ENCODE peak calls at places on chromosome 17, in eight cellular contexts. One of them, this sample, is unnamed.

GRCh38 chr17:71071837-71072236 is 902.5 kb downstream of the KCNJ2 start:
- DNase-seq in stimulated activated CD4-positive, alpha-beta T cell treated with anti-CD3 and anti-CD28 coated beads, Interleukin-1b, Interleukin-23, amount 100 ng/mL, for 1 hour: no peak
- DNase-seq in ecto neural progenitor cell: no peak
- DNase-seq in A172: peak
- DNase-seq in HEK293T: no peak
- DNase-seq in NCI-H1694: no peak
- DNase-seq in activated naive CD4-positive, alpha-beta T cell: no peak
- DNase-seq in SW480: peak
- DNase-seq in this sample: no peak

GRCh38 chr17:67241719-67242341 is 3.2 kb downstream of the HELZ start:
- DNase-seq in A172: no peak
- DNase-seq in activated naive CD4-positive, alpha-beta T cell: no peak
- DNase-seq in ecto neural progenitor cell: no peak
- DNase-seq in stimulated activated CD4-positive, alpha-beta T cell treated with anti-CD3 and anti-CD28 coated beads, Interleukin-1b, Interleukin-23, amount 100 ng/mL, for 1 hour: no peak
- DNase-seq in SW480: no peak
- DNase-seq in NCI-H1694: no peak
- DNase-seq in HEK293T: no peak
- DNase-seq in this sample: no peak

GRCh38 chr17:2370211-2370589 is 30.7 kb downstream of the MNT start:
- DNase-seq in stimulated activated CD4-positive, alpha-beta T cell treated with anti-CD3 and anti-CD28 coated beads, Interleukin-1b, Interleukin-23, amount 100 ng/mL, for 1 hour: no peak
- DNase-seq in A172: no peak
- DNase-seq in SW480: no peak
- DNase-seq in ecto neural progenitor cell: no peak
- DNase-seq in activated naive CD4-positive, alpha-beta T cell: no peak
- DNase-seq in NCI-H1694: no peak
- DNase-seq in HEK293T: no peak
- DNase-seq in this sample: no peak

GRCh38 chr17:39716073-39716818 is 14.1 kb downstream of the MIEN1 start:
- DNase-seq in activated naive CD4-positive, alpha-beta T cell: no peak
- DNase-seq in A172: no peak
- DNase-seq in ecto neural progenitor cell: no peak
- DNase-seq in stimulated activated CD4-positive, alpha-beta T cell treated with anti-CD3 and anti-CD28 coated beads, Interleukin-1b, Interleukin-23, amount 100 ng/mL, for 1 hour: no peak
- DNase-seq in HEK293T: no peak
- DNase-seq in NCI-H1694: no peak
- DNase-seq in SW480: no peak
- DNase-seq in this sample: no peak

GRCh38 chr17:18932360-18933055 is 19.5 kb upstream of the SLC5A10 start:
- DNase-seq in activated naive CD4-positive, alpha-beta T cell: no peak
- DNase-seq in stimulated activated CD4-positive, alpha-beta T cell treated with anti-CD3 and anti-CD28 coated beads, Interleukin-1b, Interleukin-23, amount 100 ng/mL, for 1 hour: no peak
- DNase-seq in SW480: no peak
- DNase-seq in NCI-H1694: no peak
- DNase-seq in HEK293T: no peak
- DNase-seq in A172: no peak
- DNase-seq in ecto neural progenitor cell: no peak
- DNase-seq in this sample: no peak

GRCh38 chr17:38867179-38867994 is 2.5 kb upstream of the LASP1 start:
- DNase-seq in SW480: no peak
- DNase-seq in stimulated activated CD4-positive, alpha-beta T cell treated with anti-CD3 and anti-CD28 coated beads, Interleukin-1b, Interleukin-23, amount 100 ng/mL, for 1 hour: peak
- DNase-seq in NCI-H1694: peak
- DNase-seq in HEK293T: no peak
- DNase-seq in ecto neural progenitor cell: peak
- DNase-seq in A172: peak
- DNase-seq in activated naive CD4-positive, alpha-beta T cell: peak
- DNase-seq in this sample: no peak

GRCh38 chr17:19641687-19642372 is 6.7 kb upstream of the ALDH3A2 start:
- DNase-seq in A172: peak
- DNase-seq in HEK293T: no peak
- DNase-seq in stimulated activated CD4-positive, alpha-beta T cell treated with anti-CD3 and anti-CD28 coated beads, Interleukin-1b, Interleukin-23, amount 100 ng/mL, for 1 hour: no peak
- DNase-seq in ecto neural progenitor cell: no peak
- DNase-seq in SW480: no peak
- DNase-seq in activated naive CD4-positive, alpha-beta T cell: no peak
- DNase-seq in NCI-H1694: no peak
- DNase-seq in this sample: no peak

GRCh38 chr17:46742539-46743270 is 75.8 kb downstream of the WNT3 start:
- DNase-seq in ecto neural progenitor cell: no peak
- DNase-seq in A172: peak
- DNase-seq in activated naive CD4-positive, alpha-beta T cell: no peak
- DNase-seq in SW480: peak
- DNase-seq in NCI-H1694: no peak
- DNase-seq in stimulated activated CD4-positive, alpha-beta T cell treated with anti-CD3 and anti-CD28 coated beads, Interleukin-1b, Interleukin-23, amount 100 ng/mL, for 1 hour: no peak
- DNase-seq in HEK293T: peak
- DNase-seq in this sample: peak

GRCh38 chr17:49434821-49435581 is 20.3 kb upstream of the PHB1 start:
- DNase-seq in NCI-H1694: peak
- DNase-seq in HEK293T: peak
- DNase-seq in activated naive CD4-positive, alpha-beta T cell: peak
- DNase-seq in stimulated activated CD4-positive, alpha-beta T cell treated with anti-CD3 and anti-CD28 coated beads, Interleukin-1b, Interleukin-23, amount 100 ng/mL, for 1 hour: peak
- DNase-seq in SW480: peak
- DNase-seq in A172: peak
- DNase-seq in ecto neural progenitor cell: peak
- DNase-seq in this sample: no peak

GRCh38 chr17:12620200-12620720 is 45.4 kb upstream of the MYOCD start:
- DNase-seq in NCI-H1694: no peak
- DNase-seq in HEK293T: no peak
- DNase-seq in ecto neural progenitor cell: no peak
- DNase-seq in stimulated activated CD4-positive, alpha-beta T cell treated with anti-CD3 and anti-CD28 coated beads, Interleukin-1b, Interleukin-23, amount 100 ng/mL, for 1 hour: no peak
- DNase-seq in SW480: no peak
- DNase-seq in activated naive CD4-positive, alpha-beta T cell: no peak
- DNase-seq in A172: no peak
- DNase-seq in this sample: no peak

GRCh38 chr17:41413353-41413752 is 11.0 kb downstream of the KRT37 start:
- DNase-seq in activated naive CD4-positive, alpha-beta T cell: no peak
- DNase-seq in ecto neural progenitor cell: peak
- DNase-seq in HEK293T: no peak
- DNase-seq in SW480: no peak
- DNase-seq in stimulated activated CD4-positive, alpha-beta T cell treated with anti-CD3 and anti-CD28 coated beads, Interleukin-1b, Interleukin-23, amount 100 ng/mL, for 1 hour: no peak
- DNase-seq in NCI-H1694: no peak
- DNase-seq in A172: no peak
- DNase-seq in this sample: no peak

GRCh38 chr17:81339180-81339501 is 44.0 kb upstream of the SLC38A10 start:
- DNase-seq in HEK293T: no peak
- DNase-seq in activated naive CD4-positive, alpha-beta T cell: no peak
- DNase-seq in SW480: no peak
- DNase-seq in A172: no peak
- DNase-seq in stimulated activated CD4-positive, alpha-beta T cell treated with anti-CD3 and anti-CD28 coated beads, Interleukin-1b, Interleukin-23, amount 100 ng/mL, for 1 hour: no peak
- DNase-seq in NCI-H1694: no peak
- DNase-seq in ecto neural progenitor cell: no peak
- DNase-seq in this sample: no peak

GRCh38 chr17:34542700-34543336 is 36.6 kb upstream of the TMEM132E start:
- DNase-seq in NCI-H1694: no peak
- DNase-seq in stimulated activated CD4-positive, alpha-beta T cell treated with anti-CD3 and anti-CD28 coated beads, Interleukin-1b, Interleukin-23, amount 100 ng/mL, for 1 hour: peak
- DNase-seq in A172: no peak
- DNase-seq in SW480: no peak
- DNase-seq in HEK293T: peak
- DNase-seq in ecto neural progenitor cell: peak
- DNase-seq in activated naive CD4-positive, alpha-beta T cell: no peak
- DNase-seq in this sample: no peak

GRCh38 chr17:45361451-45361850 is 44.6 kb upstream of the MAP3K14 start:
- DNase-seq in NCI-H1694: no peak
- DNase-seq in SW480: no peak
- DNase-seq in stimulated activated CD4-positive, alpha-beta T cell treated with anti-CD3 and anti-CD28 coated beads, Interleukin-1b, Interleukin-23, amount 100 ng/mL, for 1 hour: no peak
- DNase-seq in ecto neural progenitor cell: peak
- DNase-seq in HEK293T: peak
- DNase-seq in activated naive CD4-positive, alpha-beta T cell: no peak
- DNase-seq in A172: no peak
- DNase-seq in this sample: no peak

GRCh38 chr17:77371117-77371887 is 230.5 kb downstream of the SEC14L1 start:
- DNase-seq in SW480: no peak
- DNase-seq in HEK293T: no peak
- DNase-seq in activated naive CD4-positive, alpha-beta T cell: no peak
- DNase-seq in ecto neural progenitor cell: no peak
- DNase-seq in stimulated activated CD4-positive, alpha-beta T cell treated with anti-CD3 and anti-CD28 coated beads, Interleukin-1b, Interleukin-23, amount 100 ng/mL, for 1 hour: no peak
- DNase-seq in NCI-H1694: no peak
- DNase-seq in A172: no peak
- DNase-seq in this sample: no peak

GRCh38 chr17:29620271-29620670 is 2.4 kb downstream of the CORO6 start:
- DNase-seq in stimulated activated CD4-positive, alpha-beta T cell treated with anti-CD3 and anti-CD28 coated beads, Interleukin-1b, Interleukin-23, amount 100 ng/mL, for 1 hour: no peak
- DNase-seq in NCI-H1694: no peak
- DNase-seq in activated naive CD4-positive, alpha-beta T cell: no peak
- DNase-seq in A172: peak
- DNase-seq in ecto neural progenitor cell: no peak
- DNase-seq in HEK293T: no peak
- DNase-seq in SW480: peak
- DNase-seq in this sample: no peak

GRCh38 chr17:1720856-1721386 is 3.6 kb upstream of the WDR81 start:
- DNase-seq in SW480: peak
- DNase-seq in ecto neural progenitor cell: peak
- DNase-seq in stimulated activated CD4-positive, alpha-beta T cell treated with anti-CD3 and anti-CD28 coated beads, Interleukin-1b, Interleukin-23, amount 100 ng/mL, for 1 hour: peak
- DNase-seq in HEK293T: peak
- DNase-seq in NCI-H1694: peak
- DNase-seq in A172: peak
- DNase-seq in activated naive CD4-positive, alpha-beta T cell: no peak
- DNase-seq in this sample: no peak

GRCh38 chr17:82366749-82367148 is 4.8 kb upstream of the UTS2R start:
- DNase-seq in ecto neural progenitor cell: no peak
- DNase-seq in HEK293T: no peak
- DNase-seq in SW480: no peak
- DNase-seq in NCI-H1694: no peak
- DNase-seq in stimulated activated CD4-positive, alpha-beta T cell treated with anti-CD3 and anti-CD28 coated beads, Interleukin-1b, Interleukin-23, amount 100 ng/mL, for 1 hour: no peak
- DNase-seq in activated naive CD4-positive, alpha-beta T cell: no peak
- DNase-seq in A172: no peak
- DNase-seq in this sample: no peak

GRCh38 chr17:35087731-35088646 is 24.5 kb upstream of the RFFL start:
- DNase-seq in HEK293T: peak
- DNase-seq in ecto neural progenitor cell: peak
- DNase-seq in SW480: peak
- DNase-seq in A172: peak
- DNase-seq in activated naive CD4-positive, alpha-beta T cell: no peak
- DNase-seq in NCI-H1694: no peak
- DNase-seq in stimulated activated CD4-positive, alpha-beta T cell treated with anti-CD3 and anti-CD28 coated beads, Interleukin-1b, Interleukin-23, amount 100 ng/mL, for 1 hour: no peak
- DNase-seq in this sample: peak

GRCh38 chr17:79874329-79874981 is 35.2 kb upstream of the CBX4 start:
- DNase-seq in HEK293T: peak
- DNase-seq in activated naive CD4-positive, alpha-beta T cell: no peak
- DNase-seq in ecto neural progenitor cell: no peak
- DNase-seq in stimulated activated CD4-positive, alpha-beta T cell treated with anti-CD3 and anti-CD28 coated beads, Interleukin-1b, Interleukin-23, amount 100 ng/mL, for 1 hour: no peak
- DNase-seq in SW480: peak
- DNase-seq in NCI-H1694: peak
- DNase-seq in A172: peak
- DNase-seq in this sample: no peak

GRCh38 chr17:917391-917811 is 62.2 kb downstream of the NXN start:
- DNase-seq in HEK293T: no peak
- DNase-seq in SW480: no peak
- DNase-seq in stimulated activated CD4-positive, alpha-beta T cell treated with anti-CD3 and anti-CD28 coated beads, Interleukin-1b, Interleukin-23, amount 100 ng/mL, for 1 hour: no peak
- DNase-seq in activated naive CD4-positive, alpha-beta T cell: no peak
- DNase-seq in NCI-H1694: no peak
- DNase-seq in ecto neural progenitor cell: no peak
- DNase-seq in A172: no peak
- DNase-seq in this sample: no peak

GRCh38 chr17:32854177-32854576 is 22.7 kb downstream of the MYO1D start:
- DNase-seq in SW480: no peak
- DNase-seq in activated naive CD4-positive, alpha-beta T cell: no peak
- DNase-seq in A172: no peak
- DNase-seq in HEK293T: no peak
- DNase-seq in NCI-H1694: no peak
- DNase-seq in ecto neural progenitor cell: no peak
- DNase-seq in stimulated activated CD4-positive, alpha-beta T cell treated with anti-CD3 and anti-CD28 coated beads, Interleukin-1b, Interleukin-23, amount 100 ng/mL, for 1 hour: no peak
- DNase-seq in this sample: no peak

GRCh38 chr17:17892009-17892408 is 55.2 kb upstream of the SREBF1 start:
- DNase-seq in SW480: peak
- DNase-seq in NCI-H1694: no peak
- DNase-seq in HEK293T: no peak
- DNase-seq in activated naive CD4-positive, alpha-beta T cell: no peak
- DNase-seq in stimulated activated CD4-positive, alpha-beta T cell treated with anti-CD3 and anti-CD28 coated beads, Interleukin-1b, Interleukin-23, amount 100 ng/mL, for 1 hour: no peak
- DNase-seq in A172: no peak
- DNase-seq in ecto neural progenitor cell: peak
- DNase-seq in this sample: no peak

GRCh38 chr17:78351449-78352006 is 8.3 kb downstream of the SOCS3 start:
- DNase-seq in NCI-H1694: no peak
- DNase-seq in HEK293T: no peak
- DNase-seq in ecto neural progenitor cell: peak
- DNase-seq in activated naive CD4-positive, alpha-beta T cell: no peak
- DNase-seq in A172: peak
- DNase-seq in stimulated activated CD4-positive, alpha-beta T cell treated with anti-CD3 and anti-CD28 coated beads, Interleukin-1b, Interleukin-23, amount 100 ng/mL, for 1 hour: no peak
- DNase-seq in SW480: no peak
- DNase-seq in this sample: peak